ENCODE peak calls at places on chromosomes 12 and 14, in five cellular contexts. One of them, this sample, is unnamed.
A peak's percentile ranks its signal among the peaks of the same experiment; 100 is the strongest.

GRCh38 chr14:55477680-55478079 is 37.3 kb upstream of the TBPL2 start:
- DNase-seq in GM12878: no peak
- DNase-seq in K562: no peak
- DNase-seq in H1: no peak
- DNase-seq in HepG2: no peak
- DNase-seq in this sample: no peak

GRCh38 chr12:106303202-106303820 is 778 bp downstream of the TCP11L2 start:
- DNase-seq in K562: peak; percentile 49
- DNase-seq in HepG2: peak; percentile 62
- DNase-seq in GM12878: no peak
- DNase-seq in H1: no peak
- DNase-seq in this sample: peak; percentile 78

GRCh38 chr12:81077329-81077685 is 572 bp upstream of the ACSS3 start:
- DNase-seq in K562: no peak
- DNase-seq in HepG2: peak; percentile 79
- DNase-seq in H1: peak; percentile 71
- DNase-seq in GM12878: no peak
- DNase-seq in this sample: no peak

GRCh38 chr12:113955109-113955970 is 10.8 kb downstream of the RBM19 start:
- DNase-seq in HepG2: peak; percentile 49
- DNase-seq in GM12878: no peak
- DNase-seq in K562: no peak
- DNase-seq in H1: no peak
- DNase-seq in this sample: peak; percentile 49

GRCh38 chr12:5430639-5431603 is 987 bp upstream of the NTF3 start:
- DNase-seq in K562: no peak
- DNase-seq in H1: no peak
- DNase-seq in HepG2: no peak
- DNase-seq in GM12878: no peak
- DNase-seq in this sample: peak; percentile 28

GRCh38 chr14:102554835-102555819 is 37.3 kb upstream of the RCOR1 start:
- DNase-seq in K562: no peak
- DNase-seq in HepG2: no peak
- DNase-seq in H1: no peak
- DNase-seq in GM12878: no peak
- DNase-seq in this sample: peak; percentile 29

GRCh38 chr12:103558879-103559278 is 28.2 kb upstream of the STAB2 start:
- DNase-seq in GM12878: no peak
- DNase-seq in HepG2: no peak
- DNase-seq in H1: no peak
- DNase-seq in K562: no peak
- DNase-seq in this sample: no peak

GRCh38 chr14:69945905-69946304 is 66.7 kb downstream of the SMOC1 start:
- DNase-seq in K562: no peak
- DNase-seq in H1: no peak
- DNase-seq in HepG2: no peak
- DNase-seq in GM12878: no peak
- DNase-seq in this sample: no peak

GRCh38 chr12:34401659-34402227 is 379.4 kb downstream of the ALG10 start:
- DNase-seq in GM12878: no peak
- DNase-seq in H1: no peak
- DNase-seq in HepG2: no peak
- DNase-seq in K562: peak; percentile 1
- DNase-seq in this sample: peak; percentile 0

GRCh38 chr12:71661977-71662522 is 1.6 kb downstream of the ZFC3H1 start:
- DNase-seq in GM12878: no peak
- DNase-seq in K562: no peak
- DNase-seq in HepG2: no peak
- DNase-seq in H1: no peak
- DNase-seq in this sample: no peak

GRCh38 chr14:98350213-98350612 is 921.8 kb downstream of the BCL11B start:
- DNase-seq in HepG2: no peak
- DNase-seq in K562: no peak
- DNase-seq in H1: no peak
- DNase-seq in GM12878: no peak
- DNase-seq in this sample: no peak

GRCh38 chr12:127731657-127732056 is 535.3 kb upstream of the TMEM132C start:
- DNase-seq in GM12878: no peak
- DNase-seq in H1: no peak
- DNase-seq in HepG2: no peak
- DNase-seq in K562: no peak
- DNase-seq in this sample: no peak

GRCh38 chr14:75559451-75560187 is 18.8 kb upstream of the FLVCR2 start:
- DNase-seq in H1: no peak
- DNase-seq in K562: no peak
- DNase-seq in HepG2: no peak
- DNase-seq in GM12878: no peak
- DNase-seq in this sample: no peak

GRCh38 chr14:93892505-93892839 is 34.7 kb upstream of the FAM181A start:
- DNase-seq in H1: no peak
- DNase-seq in HepG2: no peak
- DNase-seq in K562: no peak
- DNase-seq in GM12878: no peak
- DNase-seq in this sample: no peak

GRCh38 chr14:59318908-59319307 is 130.4 kb downstream of the DAAM1 start:
- DNase-seq in K562: no peak
- DNase-seq in HepG2: no peak
- DNase-seq in H1: no peak
- DNase-seq in GM12878: no peak
- DNase-seq in this sample: no peak

GRCh38 chr12:116164976-116165425 is 112.5 kb downstream of the MED13L start:
- DNase-seq in GM12878: no peak
- DNase-seq in H1: no peak
- DNase-seq in HepG2: no peak
- DNase-seq in K562: no peak
- DNase-seq in this sample: no peak

GRCh38 chr14:75258803-75259509 is 19.7 kb upstream of the FOS start:
- DNase-seq in GM12878: peak; percentile 96
- DNase-seq in K562: peak; percentile 93
- DNase-seq in HepG2: peak; percentile 96
- DNase-seq in H1: peak; percentile 98
- DNase-seq in this sample: peak; percentile 92

GRCh38 chr12:14941369-14941768 is 3.0 kb upstream of the ERP27 start:
- DNase-seq in GM12878: no peak
- DNase-seq in H1: no peak
- DNase-seq in HepG2: no peak
- DNase-seq in K562: no peak
- DNase-seq in this sample: no peak

GRCh38 chr14:19930617-19931016 is at the start of gene OR4K1:
- DNase-seq in H1: no peak
- DNase-seq in K562: no peak
- DNase-seq in GM12878: no peak
- DNase-seq in HepG2: no peak
- DNase-seq in this sample: no peak

GRCh38 chr14:61640158-61640833 is 55.0 kb upstream of the HIF1A start:
- DNase-seq in HepG2: no peak
- DNase-seq in K562: no peak
- DNase-seq in H1: no peak
- DNase-seq in GM12878: no peak
- DNase-seq in this sample: no peak

GRCh38 chr14:61638595-61639391 is 56.5 kb upstream of the HIF1A start:
- DNase-seq in GM12878: no peak
- DNase-seq in K562: no peak
- DNase-seq in H1: no peak
- DNase-seq in HepG2: no peak
- DNase-seq in this sample: no peak

GRCh38 chr14:61636291-61636690 is 59.0 kb upstream of the HIF1A start:
- DNase-seq in HepG2: no peak
- DNase-seq in H1: no peak
- DNase-seq in GM12878: no peak
- DNase-seq in K562: no peak
- DNase-seq in this sample: no peak

GRCh38 chr14:61640834-61641170 is 54.5 kb upstream of the HIF1A start:
- DNase-seq in GM12878: no peak
- DNase-seq in H1: no peak
- DNase-seq in K562: no peak
- DNase-seq in HepG2: no peak
- DNase-seq in this sample: no peak

DNA sequence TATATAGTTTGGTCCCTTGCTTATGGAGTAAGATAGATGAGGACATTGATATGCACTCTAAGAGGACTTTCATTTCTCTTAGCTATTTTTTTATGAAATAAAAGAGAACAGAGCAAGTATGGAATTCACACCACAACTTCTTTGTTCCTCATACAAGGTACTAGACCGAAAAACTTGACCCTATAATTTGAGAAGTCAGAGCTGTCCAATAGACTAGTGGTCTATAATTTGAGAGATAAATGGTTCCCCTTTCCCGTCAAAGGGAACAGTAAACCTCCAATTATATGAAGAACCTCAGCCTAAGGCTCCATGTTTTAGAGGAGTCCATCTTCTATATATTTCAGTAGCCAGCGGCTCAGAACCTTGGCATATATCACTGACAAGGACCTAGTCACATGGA is 58.5 kb upstream of the HIF1A start:
- DNase-seq in GM12878: no peak
- DNase-seq in K562: no peak
- DNase-seq in H1: no peak
- DNase-seq in HepG2: no peak
- DNase-seq in this sample: no peak
- TF ChIP-seq USF2 in GM12878: no peak
- TF ChIP-seq USF2 in K562: no peak
- TF ChIP-seq USF2 in H1: no peak
- TF ChIP-seq USF2 in HepG2: no peak
- TF ChIP-seq USF2 in this sample: no peak

GRCh38 chr12:25740617-25741016 is 187.5 kb upstream of the LMNTD1 start:
- DNase-seq in H1: no peak
- DNase-seq in HepG2: no peak
- DNase-seq in GM12878: no peak
- DNase-seq in K562: no peak
- DNase-seq in this sample: no peak

GRCh38 chr12:25745281-25745680 is 192.2 kb upstream of the LMNTD1 start:
- DNase-seq in GM12878: no peak
- DNase-seq in HepG2: no peak
- DNase-seq in K562: no peak
- DNase-seq in H1: no peak
- DNase-seq in this sample: no peak

GRCh38 chr12:25741917-25742316 is 188.8 kb upstream of the LMNTD1 start:
- DNase-seq in HepG2: no peak
- DNase-seq in H1: no peak
- DNase-seq in GM12878: no peak
- DNase-seq in K562: no peak
- DNase-seq in this sample: no peak

GRCh38 chr12:25744334-25744733 is 191.3 kb upstream of the LMNTD1 start:
- DNase-seq in H1: no peak
- DNase-seq in K562: no peak
- DNase-seq in GM12878: no peak
- DNase-seq in HepG2: no peak
- DNase-seq in this sample: no peak

DNA sequence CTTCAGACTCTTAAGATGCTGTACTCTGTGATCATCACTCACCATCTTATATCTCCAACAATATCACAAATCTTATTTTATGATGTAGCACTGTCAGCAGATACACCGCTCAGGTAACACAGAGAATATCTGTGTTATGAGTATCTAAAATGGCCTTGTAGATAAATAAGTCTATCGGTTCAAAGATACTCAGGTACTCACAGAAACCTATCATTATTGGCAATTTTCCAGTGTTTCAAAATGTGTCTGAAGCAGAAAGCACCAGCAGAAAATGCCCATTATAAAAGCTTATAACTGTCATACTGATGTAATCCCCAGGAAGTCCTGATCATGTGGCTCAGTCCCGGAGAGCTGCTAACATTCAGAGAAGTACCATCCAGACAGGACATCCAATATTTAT is 190.6 kb upstream of the LMNTD1 start:
- DNase-seq in GM12878: no peak
- DNase-seq in K562: no peak
- DNase-seq in H1: no peak
- DNase-seq in HepG2: no peak
- DNase-seq in this sample: no peak
- TF ChIP-seq RAD21 in GM12878: no peak
- TF ChIP-seq RAD21 in K562: no peak
- TF ChIP-seq RAD21 in H1: no peak
- TF ChIP-seq RAD21 in HepG2: no peak
- TF ChIP-seq RAD21 in this sample: no peak

GRCh38 chr12:66188584-66189475 is at the start of gene IRAK3:
- DNase-seq in H1: peak; percentile 1
- DNase-seq in K562: no peak
- DNase-seq in HepG2: no peak
- DNase-seq in GM12878: no peak
- DNase-seq in this sample: peak; percentile 69
- TF ChIP-seq GABPA in H1: no peak
- TF ChIP-seq GABPA in K562: no peak
- TF ChIP-seq GABPA in HepG2: no peak
- TF ChIP-seq GABPA in GM12878: no peak
- TF ChIP-seq GABPA in this sample: no peak

GRCh38 chr12:90963946-90964345 is 9.0 kb upstream of the CCER1 start:
- DNase-seq in H1: no peak
- DNase-seq in GM12878: no peak
- DNase-seq in HepG2: no peak
- DNase-seq in K562: no peak
- DNase-seq in this sample: no peak

GRCh38 chr12:90965204-90965603 is 10.2 kb upstream of the CCER1 start:
- DNase-seq in H1: no peak
- DNase-seq in K562: no peak
- DNase-seq in GM12878: no peak
- DNase-seq in HepG2: no peak
- DNase-seq in this sample: no peak

GRCh38 chr12:90959538-90960139 is 4.7 kb upstream of the CCER1 start:
- DNase-seq in H1: no peak
- DNase-seq in K562: peak; percentile 29
- DNase-seq in GM12878: no peak
- DNase-seq in HepG2: peak; percentile 26
- DNase-seq in this sample: peak; percentile 43

GRCh38 chr12:90961154-90961553 is 6.2 kb upstream of the CCER1 start:
- DNase-seq in HepG2: no peak
- DNase-seq in H1: no peak
- DNase-seq in K562: no peak
- DNase-seq in GM12878: no peak
- DNase-seq in this sample: no peak

GRCh38 chr12:90964616-90965015 is 9.6 kb upstream of the CCER1 start:
- DNase-seq in H1: no peak
- DNase-seq in K562: no peak
- DNase-seq in HepG2: no peak
- DNase-seq in GM12878: no peak
- DNase-seq in this sample: no peak
- TF ChIP-seq USF2 in H1: no peak
- TF ChIP-seq USF2 in K562: no peak
- TF ChIP-seq USF2 in HepG2: no peak
- TF ChIP-seq USF2 in GM12878: no peak
- TF ChIP-seq USF2 in this sample: no peak

DNA sequence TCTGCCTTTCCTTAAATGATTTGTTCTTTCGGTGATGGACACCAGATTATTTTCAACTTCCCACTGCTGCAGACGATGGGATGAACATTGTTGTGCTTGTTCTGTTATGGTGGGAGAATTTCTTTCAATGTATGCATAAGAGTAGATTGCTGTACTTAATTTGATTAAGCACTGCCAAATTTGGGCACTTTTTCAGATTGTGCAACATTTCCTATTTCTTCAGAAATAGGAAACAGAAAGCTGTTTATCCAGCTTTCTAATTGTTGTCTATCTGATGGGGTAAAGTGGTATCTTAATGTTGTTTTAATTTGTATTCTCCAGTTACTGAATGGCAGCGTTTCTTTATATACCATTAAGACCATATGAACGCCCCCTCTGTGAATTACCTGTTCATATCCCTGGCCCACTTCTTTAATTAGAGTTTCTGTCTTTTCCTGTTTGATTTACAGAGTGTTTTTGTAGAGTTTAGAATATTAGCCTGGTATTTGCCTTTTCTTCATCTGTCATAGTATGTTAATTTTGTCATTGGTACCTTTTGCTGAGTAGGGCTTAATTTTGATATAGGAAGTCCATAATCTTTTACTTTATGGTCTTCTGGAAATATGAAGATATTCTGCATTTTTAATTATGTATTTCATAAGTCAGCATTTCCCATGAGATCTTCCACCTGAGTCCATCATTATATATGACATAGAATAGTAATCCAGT is 59.6 kb downstream of the DIP2B start:
- DNase-seq in HepG2: no peak
- DNase-seq in K562: no peak
- DNase-seq in GM12878: no peak
- DNase-seq in H1: no peak
- DNase-seq in this sample: no peak
- TF ChIP-seq RAD21 in HepG2: no peak
- TF ChIP-seq RAD21 in K562: no peak
- TF ChIP-seq RAD21 in GM12878: no peak
- TF ChIP-seq RAD21 in H1: no peak
- TF ChIP-seq RAD21 in this sample: no peak